ENCODE peak calls at places on chromosomes 5 and 9, in five cellular contexts. I, D, H, V and R are unnamed samples.

GRCh38 chr5:151520294-151520693 is 70.8 kb downstream of the FAT2 start:
- DNase-seq in H (no peak), I (no peak), V (no peak), D (no peak), R (no peak)

GRCh38 chr5:145776886-145777285 is 58.3 kb downstream of the PRELID2 start:
- DNase-seq in I (no peak), H (no peak), D (peak), V (no peak), R (no peak)

GRCh38 chr5:17378346-17378984 is 119.6 kb upstream of the TAF11L2 start:
- DNase-seq in D (no peak), V (no peak), H (no peak), I (no peak), R (no peak)

GRCh38 chr5:79857692-79858091 is 133.4 kb downstream of the MTX3 start:
- DNase-seq in I (no peak), V (no peak), D (no peak), H (no peak), R (no peak)

GRCh38 chr9:27142299-27142930 is 33.4 kb downstream of the TEK start:
- DNase-seq in V (no peak), D (no peak), H (no peak), I (no peak), R (no peak)

GRCh38 chr9:14554866-14555265 is 138.4 kb downstream of the ZDHHC21 start:
- DNase-seq in H (no peak), I (no peak), D (no peak), V (no peak), R (no peak)

GRCh38 chr5:170348069-170348702 is 41.0 kb downstream of the KCNMB1 start:
- DNase-seq in V (no peak), D (no peak), I (no peak), H (no peak), R (no peak)

GRCh38 chr9:16145196-16145950 is 592.5 kb downstream of the CCDC171 start:
- DNase-seq in V (no peak), H (no peak), D (no peak), I (no peak), R (no peak)

GRCh38 chr5:151595411-151595826 is 4.3 kb upstream of the FAT2 start:
- DNase-seq in D (no peak), V (no peak), I (no peak), H (no peak), R (peak)

GRCh38 chr5:168014423-168014822 is 277.0 kb upstream of the WWC1 start:
- DNase-seq in D (no peak), I (no peak), V (no peak), H (no peak), R (no peak)

GRCh38 chr5:17897776-17898175 is 263.5 kb downstream of the TAF11L14 start:
- DNase-seq in H (no peak), I (peak), D (no peak), V (no peak), R (no peak)

GRCh38 chr5:65198777-65199120 is 283.0 kb downstream of the ADAMTS6 start:
- DNase-seq in V (no peak), H (no peak), I (peak), D (peak), R (no peak)

GRCh38 chr5:83474170-83474796 is 2.7 kb downstream of the VCAN start:
- DNase-seq in H (peak), I (peak), V (no peak), D (peak), R (peak)

GRCh38 chr9:134811673-134812668 is 68.6 kb upstream of the FCN2 start:
- DNase-seq in H (peak), V (no peak), I (no peak), D (peak), R (no peak)

GRCh38 chr9:88387733-88388202 is 476 bp upstream of the SPIN1 start:
- DNase-seq in I (peak), V (peak), H (no peak), D (no peak), R (no peak)

GRCh38 chr5:173395257-173395932 is 67.2 kb upstream of the STC2 start:
- DNase-seq in I (peak), V (no peak), D (peak), H (no peak), R (no peak)

GRCh38 chr9:75912951-75913350 is 22.5 kb downstream of the PCSK5 start:
- DNase-seq in H (no peak), V (no peak), I (no peak), D (no peak), R (no peak)

GRCh38 chr5:64947031-64947430 is 178.3 kb downstream of the CWC27 start:
- DNase-seq in H (no peak), D (no peak), V (no peak), I (no peak), R (no peak)

GRCh38 chr5:98365126-98365525 is 408.3 kb upstream of the RGMB start:
- DNase-seq in H (no peak), V (no peak), I (no peak), D (no peak), R (no peak)

GRCh38 chr5:136776022-136776927 is 410.9 kb upstream of the TRPC7 start:
- DNase-seq in H (no peak), D (no peak), V (no peak), I (no peak), R (no peak)

GRCh38 chr9:6655036-6655435 is 9.5 kb upstream of the GLDC start:
- DNase-seq in D (no peak), I (no peak), V (no peak), H (no peak), R (no peak)

GRCh38 chr9:6869081-6869948 is 111.5 kb downstream of the KDM4C start:
- DNase-seq in I (no peak), V (no peak), H (no peak), D (no peak), R (no peak)

GRCh38 chr9:27638716-27639115 is 65.4 kb upstream of the C9orf72 start:
- DNase-seq in I (no peak), V (no peak), D (no peak), H (no peak), R (no peak)

GRCh38 chr5:78509884-78510769 is 138.4 kb downstream of the LHFPL2 start:
- DNase-seq in D (no peak), V (no peak), H (no peak), I (no peak), R (peak)

GRCh38 chr5:112253478-112254250 is 165.4 kb downstream of the EPB41L4A start:
- DNase-seq in V (no peak), D (no peak), I (peak), H (no peak), R (peak)

GRCh38 chr5:132387649-132388117 is 18.2 kb downstream of the SLC22A5 start:
- DNase-seq in V (no peak), I (peak), D (peak), H (no peak), R (peak)

GRCh38 chr5:113581388-113581787 is 67.9 kb downstream of the YTHDC2 start:
- DNase-seq in D (no peak), V (no peak), I (no peak), H (no peak), R (no peak)

GRCh38 chr9:114925672-114926071 is 4.7 kb downstream of the TNFSF8 start:
- DNase-seq in H (no peak), I (no peak), D (no peak), V (no peak), R (no peak)

GRCh38 chr9:84310903-84311302 is 29.7 kb downstream of the SLC28A3 start:
- DNase-seq in I (no peak), D (no peak), V (no peak), H (no peak), R (no peak)

GRCh38 chr5:61280205-61280604 is 51.9 kb upstream of the ZSWIM6 start:
- DNase-seq in I (peak), D (peak), H (no peak), V (no peak), R (no peak)

GRCh38 chr9:76996700-76997099 is 22.8 kb upstream of the FOXB2 start:
- DNase-seq in D (no peak), V (no peak), H (peak), I (no peak), R (no peak)

GRCh38 chr9:37421914-37422288 is 595 bp upstream of the GRHPR start:
- DNase-seq in D (no peak), I (no peak), V (no peak), H (no peak), R (no peak)

GRCh38 chr5:112878760-112879159 is 17.7 kb downstream of the SRP19 start:
- DNase-seq in I (peak), H (no peak), V (peak), D (no peak), R (no peak)

GRCh38 chr5:69312459-69313160 is 20.0 kb downstream of the CCDC125 start:
- DNase-seq in D (no peak), I (no peak), V (no peak), H (no peak), R (no peak)

GRCh38 chr5:138402640-138403039 is 36.2 kb upstream of the REEP2 start:
- DNase-seq in V (no peak), I (no peak), D (no peak), H (no peak), R (no peak)

DNA sequence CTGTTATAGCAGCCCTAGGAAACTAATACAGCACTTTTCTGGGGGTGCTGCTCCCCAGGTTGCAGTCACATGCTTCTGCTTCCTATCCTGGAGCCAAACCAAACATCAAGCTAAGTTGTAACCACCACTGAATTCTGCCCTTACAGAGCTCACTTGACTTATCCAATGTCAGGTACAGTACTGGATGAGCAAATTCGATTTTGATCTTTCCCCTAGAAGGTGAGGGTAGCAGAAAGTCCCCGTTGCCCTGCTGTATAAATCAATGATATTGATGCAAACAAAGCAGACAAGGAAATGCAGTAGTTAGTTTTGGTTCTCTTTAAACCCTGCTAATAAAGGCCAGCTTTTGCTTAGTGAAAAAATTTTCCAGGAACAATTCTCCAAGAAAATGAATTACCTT is 36.4 kb downstream of the ZCCHC9 start:
- DNase-seq in V (no peak), H (no peak), D (no peak), I (no peak), R (no peak)
- H3K27ac ChIP-seq in V (no peak), H (no peak), D (no peak), I (no peak), R (no peak)

GRCh38 chr9:123331303-123331702 is 24.7 kb upstream of the CRB2 start:
- DNase-seq in V (no peak), H (no peak), D (no peak), I (no peak), R (no peak)

GRCh38 chr9:123326030-123326586 is 29.9 kb upstream of the CRB2 start:
- DNase-seq in H (no peak), D (no peak), I (no peak), V (no peak), R (no peak)

GRCh38 chr9:123327697-123328100 is 28.3 kb upstream of the CRB2 start:
- DNase-seq in V (no peak), D (no peak), I (peak), H (no peak), R (no peak)

GRCh38 chr9:123326662-123327093 is 29.3 kb upstream of the CRB2 start:
- DNase-seq in I (no peak), H (no peak), D (no peak), V (no peak), R (no peak)

DNA sequence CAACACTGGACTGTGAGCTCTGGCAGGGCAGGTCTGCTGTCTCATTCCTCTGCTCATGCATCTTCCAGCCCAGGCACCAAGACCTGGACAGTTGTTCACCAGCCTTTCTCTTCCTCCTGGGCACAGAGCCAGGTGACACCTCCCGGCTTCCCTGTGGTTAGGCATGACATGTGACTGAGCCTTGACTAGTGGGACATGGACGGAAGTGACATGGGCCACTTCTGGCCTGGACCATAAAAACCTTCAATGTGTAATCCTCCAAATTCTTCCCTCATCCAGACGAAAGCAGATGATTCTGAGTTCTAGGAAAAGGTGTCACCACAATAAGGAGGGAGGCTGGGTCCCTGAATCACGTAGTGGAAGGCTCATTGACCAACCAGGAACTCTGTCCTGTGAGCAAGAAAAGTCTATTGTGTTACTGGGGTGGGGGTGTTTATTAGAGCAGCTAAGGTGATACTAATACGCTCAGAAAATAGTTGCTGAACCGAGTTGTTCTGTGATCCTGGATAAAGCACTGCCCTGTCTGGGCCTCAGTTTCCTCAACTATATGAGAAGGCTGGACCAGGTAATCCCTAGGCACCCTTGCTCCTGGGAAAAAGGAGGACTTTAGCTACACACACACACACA is 26.6 kb upstream of the CRB2 start:
- DNase-seq in D (no peak), H (no peak), V (no peak), I (no peak), R (no peak)
- H3K27ac ChIP-seq in D (no peak), H (no peak), V (no peak), I (no peak), R (no peak)

GRCh38 chr5:74462356-74462755 is 178.2 kb downstream of the ENC1 start:
- DNase-seq in H (no peak), D (no peak), V (no peak), I (no peak), R (no peak)
- H3K27ac ChIP-seq in H (no peak), D (no peak), V (no peak), I (no peak), R (no peak)

DNA sequence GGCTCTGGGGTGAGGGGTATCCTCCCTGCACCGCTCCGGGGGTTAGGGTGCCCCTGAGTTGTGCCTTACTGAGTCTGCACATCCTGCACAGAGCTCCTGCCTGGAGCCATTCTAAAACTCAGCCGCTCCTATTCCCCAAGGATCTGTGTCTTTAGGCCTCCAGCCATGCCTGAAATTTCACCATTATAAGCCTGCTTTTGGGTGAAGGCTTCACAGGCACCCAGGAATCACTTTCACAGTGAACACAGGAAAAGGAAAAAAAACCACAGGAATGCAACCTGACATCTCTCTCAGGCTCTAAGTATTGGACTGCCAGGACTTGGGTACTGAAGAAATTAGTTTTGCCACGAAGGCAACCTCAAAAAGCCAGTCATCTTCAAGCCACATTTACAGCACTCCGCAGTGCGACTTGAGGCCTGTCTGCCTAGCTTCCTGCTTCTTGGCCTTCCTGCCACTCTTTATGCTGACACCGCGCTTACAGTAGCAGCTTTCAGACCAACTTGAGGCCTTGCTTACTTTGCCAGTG is 30.9 kb downstream of the GALNT10 start:
- DNase-seq in D (peak), V (peak), H (no peak), I (peak), R (peak)
- H3K27ac ChIP-seq in D (peak), V (peak), H (no peak), I (peak), R (peak)

DNA sequence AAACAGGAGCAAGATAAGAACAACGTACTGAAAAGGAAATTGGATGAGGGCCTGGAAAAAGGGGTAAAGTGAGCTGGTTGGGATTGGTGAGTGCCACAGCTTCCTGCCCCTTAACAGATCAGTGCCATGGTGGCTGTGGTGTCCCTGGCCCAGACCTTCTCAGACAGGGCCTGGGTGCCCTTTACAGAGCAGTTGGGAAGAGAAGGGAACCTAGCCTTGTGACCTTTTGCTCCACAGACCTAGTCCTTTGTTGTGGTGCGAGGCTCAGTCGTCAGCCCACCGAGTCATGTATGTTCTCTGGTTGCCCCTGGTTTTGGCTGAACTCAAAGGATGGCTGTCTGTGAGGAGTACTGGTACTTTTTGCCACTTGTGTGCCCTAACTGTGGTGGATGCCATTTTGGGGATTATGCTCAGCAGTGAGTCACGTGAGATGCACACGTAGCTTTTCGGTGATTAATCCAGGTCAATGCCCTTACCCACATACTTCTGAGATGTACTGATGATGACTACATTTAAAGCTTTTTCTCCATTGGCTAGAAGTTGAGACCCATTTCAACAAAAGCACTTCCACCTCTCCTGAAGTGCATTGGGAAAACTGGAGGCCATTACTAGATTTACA is 48.4 kb downstream of the EXOSC2 start:
- DNase-seq in H (no peak), D (no peak), I (peak), V (no peak), R (no peak)
- H3K27ac ChIP-seq in H (no peak), D (no peak), I (peak), V (no peak), R (no peak)

GRCh38 chr5:21918451-21918850 is 934.7 kb downstream of the CDH12 start:
- DNase-seq in D (no peak), I (no peak), H (no peak), V (no peak), R (no peak)

GRCh38 chr5:21919417-21920022 is 933.6 kb downstream of the CDH12 start:
- DNase-seq in D (no peak), H (peak), V (no peak), I (peak), R (no peak)
- H3K27ac ChIP-seq in D (no peak), H (no peak), V (no peak), I (no peak), R (no peak)